ENCODE peak calls at places on chromosome 18, in five cellular contexts. U is mesenchymal stem cell, L is IMR-90, O is neuronal stem cell, J is H9. R is an unnamed sample.

GRCh38 chr18:33923980-33924379 is 300.7 kb downstream of the NOL4 start:
- DNase-seq in O (no peak), L (no peak), J (no peak), U (no peak), R (no peak)

GRCh38 chr18:75003764-75004690 is 204.9 kb downstream of the PTGR3 start:
- DNase-seq in U (no peak), O (no peak), J (no peak), L (no peak), R (peak)

GRCh38 chr18:902179-902718 is 2.4 kb upstream of the ADCYAP1 start:
- DNase-seq in J (no peak), U (peak), L (no peak), O (no peak), R (peak)

GRCh38 chr18:41721103-41721502 is 233.9 kb upstream of the PIK3C3 start:
- DNase-seq in U (peak), O (peak), L (no peak), J (no peak), R (peak)

GRCh38 chr18:48304906-48305693 is 104.1 kb downstream of the ZBTB7C start:
- DNase-seq in L (no peak), O (no peak), J (no peak), U (no peak), R (no peak)

GRCh38 chr18:44229693-44230108 is 451.0 kb upstream of the SETBP1 start:
- DNase-seq in U (peak), O (no peak), L (peak), J (peak), R (no peak)

GRCh38 chr18:74946646-74947045 is 262.3 kb downstream of the PTGR3 start:
- DNase-seq in U (no peak), O (no peak), L (peak), J (no peak), R (no peak)

GRCh38 chr18:34627138-34627920 is 82.8 kb upstream of the DTNA start:
- DNase-seq in U (no peak), O (no peak), L (no peak), J (no peak), R (no peak)

GRCh38 chr18:55435592-55435991 is 152.4 kb downstream of the TCF4 start:
- DNase-seq in O (no peak), U (no peak), L (no peak), J (no peak), R (no peak)

GRCh38 chr18:9108911-9109310 is 6.4 kb downstream of the NDUFV2 start:
- DNase-seq in J (no peak), L (no peak), O (no peak), U (no peak), R (no peak)

GRCh38 chr18:9106094-9106493 is 3.6 kb downstream of the NDUFV2 start:
- DNase-seq in J (no peak), U (no peak), L (no peak), O (no peak), R (no peak)

GRCh38 chr18:9105420-9105819 is 2.9 kb downstream of the NDUFV2 start:
- DNase-seq in U (no peak), O (no peak), L (no peak), J (no peak), R (peak)

GRCh38 chr18:9109523-9109922 is 7.0 kb downstream of the NDUFV2 start:
- DNase-seq in J (no peak), U (peak), O (no peak), L (peak), R (peak)

DNA sequence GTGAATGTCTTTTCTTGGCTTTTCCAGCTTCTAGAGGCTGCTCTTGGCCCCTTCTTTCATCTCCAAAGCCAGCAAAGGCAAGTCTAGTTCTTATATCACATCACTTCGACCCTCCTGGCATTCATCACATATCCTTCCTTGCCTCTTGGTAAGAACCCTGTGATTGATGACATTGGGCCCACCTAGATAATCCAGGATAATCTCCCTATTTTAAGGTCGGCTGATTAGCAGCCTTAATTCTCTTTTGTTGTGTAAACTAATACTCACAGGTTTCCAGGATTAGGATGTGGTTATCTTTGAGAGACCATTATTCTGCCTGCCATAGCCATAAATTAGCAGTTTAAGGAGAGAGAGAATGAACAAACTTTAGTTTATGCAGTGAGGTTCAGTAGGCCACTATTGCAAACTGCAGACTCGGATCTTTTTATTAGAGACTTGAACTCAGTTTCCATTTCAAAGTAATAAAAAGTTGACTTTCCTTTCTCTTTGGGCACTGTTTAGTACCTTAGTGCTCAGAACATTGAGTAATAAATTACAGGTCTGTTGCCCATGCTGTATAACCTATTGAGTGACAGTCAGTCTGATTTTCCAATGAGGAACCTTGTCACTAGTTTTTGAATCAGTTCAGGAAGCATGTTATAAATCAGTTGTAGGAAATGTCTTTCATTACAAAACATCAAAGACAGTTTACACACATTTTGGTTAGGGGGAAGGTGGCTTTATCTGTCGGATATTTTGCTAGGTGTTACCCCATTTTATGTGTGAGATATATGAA is 4.5 kb downstream of the NDUFV2 start:
- DNase-seq in L (no peak), J (no peak), O (no peak), U (peak), R (peak)
- H2BK120ac ChIP-seq in L (no peak), J (no peak), O (no peak), U (no peak), R (no peak)

DNA sequence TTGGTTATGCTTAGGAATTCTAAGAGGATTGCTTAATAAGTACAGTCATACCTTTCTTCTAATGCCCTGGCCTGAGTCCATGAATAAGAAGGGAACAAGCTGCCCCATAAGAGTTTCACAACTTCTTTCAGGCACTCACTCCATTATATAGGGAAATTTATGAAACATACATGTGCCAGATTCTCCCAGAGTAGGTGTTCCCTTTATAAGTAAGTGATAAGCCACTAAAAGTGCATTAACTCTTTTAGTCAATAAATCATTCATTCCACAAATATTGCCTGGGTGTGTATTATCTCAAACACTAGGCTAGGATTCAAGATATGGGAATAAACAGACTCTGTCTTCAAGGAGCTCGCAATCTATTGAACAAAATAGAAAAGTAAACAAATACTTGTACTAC is 84.5 kb upstream of the RBBP8 start:
- DNase-seq in U (peak), O (no peak), L (peak), J (no peak), R (no peak)
- H3K18ac ChIP-seq in U (no peak), O (no peak), L (no peak), J (no peak), R (no peak)

GRCh38 chr18:3383381-3383915 is 66.5 kb upstream of the TGIF1 start:
- DNase-seq in L (no peak), O (peak), U (peak), J (no peak), R (peak)
- H2BK120ac ChIP-seq in L (no peak), O (no peak), U (no peak), J (no peak), R (no peak)

GRCh38 chr18:36323421-36323820 is 25.9 kb downstream of the FHOD3 start:
- DNase-seq in J (peak), U (no peak), O (no peak), L (no peak), R (no peak)

GRCh38 chr18:36325846-36326245 is 28.3 kb downstream of the FHOD3 start:
- DNase-seq in U (no peak), L (no peak), O (no peak), J (no peak), R (no peak)

GRCh38 chr18:36322408-36322728 is 24.9 kb downstream of the FHOD3 start:
- DNase-seq in O (no peak), L (no peak), U (no peak), J (peak), R (no peak)

GRCh38 chr18:36322734-36323133 is 25.2 kb downstream of the FHOD3 start:
- DNase-seq in U (no peak), O (no peak), J (peak), L (no peak), R (no peak)

GRCh38 chr18:36321636-36322407 is 24.3 kb downstream of the FHOD3 start:
- DNase-seq in O (no peak), J (peak), U (no peak), L (peak), R (no peak)
- H3K18ac ChIP-seq in O (peak), J (no peak), U (peak), L (no peak), R (no peak)

GRCh38 chr18:2302012-2302411 is 269.3 kb downstream of the METTL4 start:
- DNase-seq in O (no peak), U (no peak), J (no peak), L (no peak), R (no peak)
- H2BK120ac ChIP-seq in O (no peak), U (no peak), J (no peak), L (no peak), R (no peak)

GRCh38 chr18:79458917-79459803 is 63.4 kb downstream of the NFATC1 start:
- DNase-seq in U (no peak), J (no peak), L (no peak), O (no peak), R (no peak)
- H3K18ac ChIP-seq in U (peak), J (no peak), L (no peak), O (peak), R (no peak)

GRCh38 chr18:62386616-62387015 is 61.5 kb downstream of the TNFRSF11A start:
- DNase-seq in L (no peak), O (no peak), J (no peak), U (no peak), R (no peak)
- H2BK120ac ChIP-seq in L (no peak), O (no peak), J (no peak), U (no peak), R (no peak)

GRCh38 chr18:77343846-77344527 is 94.3 kb downstream of the GALR1 start:
- DNase-seq in L (no peak), U (no peak), J (no peak), O (no peak), R (no peak)
- H3K18ac ChIP-seq in L (no peak), U (no peak), J (no peak), O (peak), R (no peak)

DNA sequence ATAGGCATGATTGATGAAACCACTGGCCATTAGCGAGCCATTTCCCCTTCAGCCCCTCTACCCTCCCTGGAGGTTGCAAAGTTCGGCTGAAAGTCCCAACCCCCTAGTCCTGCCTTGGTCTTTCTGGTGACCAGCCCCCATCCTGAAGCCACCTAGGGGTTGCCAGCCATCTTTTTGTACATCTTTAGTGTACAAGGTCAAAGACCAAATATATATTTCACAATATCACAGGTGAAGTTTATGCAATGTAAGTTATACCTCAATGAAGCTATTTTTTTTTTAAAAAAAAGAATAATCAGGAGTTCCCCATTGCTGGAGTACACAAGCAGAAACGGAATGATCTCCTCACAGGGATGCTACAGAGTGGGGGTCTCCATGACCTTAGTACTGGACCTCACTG is 31.3 kb downstream of the OSBPL1A start:
- DNase-seq in L (no peak), O (no peak), U (no peak), J (no peak), R (no peak)
- H2BK120ac ChIP-seq in L (no peak), O (no peak), U (no peak), J (no peak), R (no peak)